ENCODE peak calls at places on chromosomes 6 and 20, in eight cellular contexts. W, D, Y, I, H, G, B and L are unnamed samples. For H3K4me1, the result is how much of the 10 kb centered on the place peaks cover.

GRCh38 chr20:36543187-36544133 is 2.1 kb downstream of the MYL9 start:
- DNase-seq in W (peak), D (peak), Y (no peak), I (no peak), H (peak), G (no peak), B (no peak), L (no peak)

GRCh38 chr6:101294676-101295075 is 98.8 kb upstream of the GRIK2 start:
- DNase-seq in W (no peak), D (no peak), Y (no peak), I (no peak), H (no peak), G (no peak), B (no peak), L (no peak)

GRCh38 chr6:166553563-166554271 is 32.8 kb downstream of the RAMACL start:
- DNase-seq in W (no peak), D (peak), Y (no peak), I (no peak), H (no peak), G (no peak), B (no peak), L (no peak)

GRCh38 chr20:13486694-13487093 is 152.0 kb downstream of the TASP1 start:
- DNase-seq in W (no peak), D (no peak), Y (no peak), I (no peak), H (no peak), G (no peak), B (no peak), L (no peak)

GRCh38 chr20:15297059-15297875 is 959.9 kb upstream of the FLRT3 start:
- DNase-seq in W (no peak), D (no peak), Y (peak), I (peak), H (no peak), G (no peak), B (no peak), L (no peak)

GRCh38 chr6:135182993-135183531 is 2.0 kb downstream of the MYB start:
- DNase-seq in W (peak), D (no peak), Y (peak), I (peak), H (no peak), G (no peak), B (peak), L (no peak)

GRCh38 chr6:118283759-118284158 is 264.3 kb upstream of the PLN start:
- DNase-seq in W (peak), D (peak), Y (peak), I (peak), H (no peak), G (peak), B (peak), L (no peak)

GRCh38 chr6:23181301-23182110 is 612.1 kb downstream of the HDGFL1 start:
- DNase-seq in W (no peak), D (no peak), Y (no peak), I (no peak), H (no peak), G (no peak), B (no peak), L (no peak)

GRCh38 chr6:40477246-40478126 is 109.7 kb downstream of the LRFN2 start:
- DNase-seq in W (peak), D (no peak), Y (no peak), I (no peak), H (no peak), G (no peak), B (peak), L (no peak)

GRCh38 chr6:6497541-6497940 is 91.0 kb upstream of the LY86 start:
- DNase-seq in W (no peak), D (no peak), Y (no peak), I (no peak), H (no peak), G (no peak), B (no peak), L (no peak)

GRCh38 chr20:62799459-62799858 is 3.2 kb downstream of the MRGBP start:
- DNase-seq in W (no peak), D (no peak), Y (no peak), I (no peak), H (no peak), G (no peak), B (no peak), L (no peak)
- H3K4me1 ChIP-seq in W (under half), D (under half), Y (half or more), I (under half), H (under half), G (under half), B (under half), L (under half)

GRCh38 chr20:47586648-47587306 is 85.1 kb downstream of the NCOA3 start:
- DNase-seq in W (no peak), D (no peak), Y (no peak), I (no peak), H (no peak), G (no peak), B (peak), L (no peak)
- H3K27ac ChIP-seq in W (no peak), D (no peak), Y (no peak), I (no peak), H (no peak), G (no peak), B (peak), L (no peak)

GRCh38 chr6:149974825-149975224 is 11.1 kb downstream of the ULBP1 start:
- DNase-seq in W (no peak), D (no peak), Y (no peak), I (no peak), H (no peak), G (no peak), B (peak), L (no peak)

GRCh38 chr6:149979293-149979692 is 15.6 kb downstream of the ULBP1 start:
- DNase-seq in W (no peak), D (no peak), Y (no peak), I (no peak), H (no peak), G (no peak), B (no peak), L (no peak)

GRCh38 chr6:149975400-149975799 is 11.7 kb downstream of the ULBP1 start:
- DNase-seq in W (no peak), D (no peak), Y (no peak), I (no peak), H (no peak), G (no peak), B (no peak), L (no peak)

GRCh38 chr6:149983145-149983544 is 19.4 kb downstream of the ULBP1 start:
- DNase-seq in W (no peak), D (peak), Y (no peak), I (no peak), H (no peak), G (no peak), B (no peak), L (no peak)

DNA sequence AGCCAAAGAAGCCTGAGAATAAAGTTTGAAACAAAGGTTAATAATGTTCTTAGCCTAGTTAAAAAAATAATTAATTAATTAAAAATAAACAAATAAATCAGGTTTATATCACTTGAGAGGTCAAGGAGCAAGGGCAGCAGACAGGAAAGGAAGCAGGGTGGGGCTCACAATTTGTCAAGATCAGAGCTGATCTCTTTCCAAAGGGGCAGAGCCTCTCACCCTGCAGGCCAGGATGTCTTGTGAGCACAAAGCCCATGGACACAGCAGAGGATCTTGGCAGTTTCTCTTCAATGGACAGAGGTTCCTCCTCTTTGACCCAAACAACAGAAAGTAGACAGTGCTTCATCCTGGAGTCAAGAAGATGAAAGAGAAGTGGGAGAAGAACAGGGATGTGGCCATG is 14.9 kb downstream of the ULBP1 start:
- DNase-seq in W (no peak), D (no peak), Y (no peak), I (no peak), H (no peak), G (no peak), B (no peak), L (no peak)
- TF ChIP-seq POLR2AphosphoS5 in W (no peak), D (no peak), Y (no peak), I (no peak), H (no peak), G (no peak), B (no peak), L (no peak)

GRCh38 chr6:44390158-44390683 is 2.7 kb downstream of the CDC5L start:
- DNase-seq in W (no peak), D (no peak), Y (no peak), I (no peak), H (no peak), G (no peak), B (no peak), L (no peak)
- H3K4me1 ChIP-seq in W (under half), D (under half), Y (under half), I (under half), H (under half), G (under half), B (under half), L (under half)

GRCh38 chr6:129748212-129748900 is 38.4 kb upstream of the ARHGAP18 start:
- DNase-seq in W (peak), D (no peak), Y (peak), I (peak), H (no peak), G (peak), B (peak), L (no peak)
- H3K27ac ChIP-seq in W (peak), D (peak), Y (no peak), I (peak), H (peak), G (no peak), B (no peak), L (peak)

DNA sequence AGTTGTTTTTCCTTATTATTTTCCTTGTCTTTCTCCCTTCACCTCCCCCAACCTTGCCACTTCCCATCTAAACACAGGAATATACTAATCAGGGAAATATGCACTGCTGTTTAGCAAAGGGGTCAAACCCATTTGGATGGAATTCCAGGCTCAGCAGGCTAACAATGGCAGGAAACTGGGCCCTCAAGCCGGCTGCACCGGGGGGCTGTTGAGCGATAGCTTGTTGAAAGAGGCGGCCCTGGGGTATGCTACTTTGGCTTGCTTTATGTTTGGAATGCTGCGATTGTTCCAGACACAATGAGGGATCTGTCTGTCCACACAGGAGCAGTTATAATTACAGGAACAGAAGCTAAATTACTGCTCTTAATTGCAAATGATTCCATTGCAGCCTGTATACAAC is 112.7 kb downstream of the TMEM170B start:
- DNase-seq in W (no peak), D (no peak), Y (no peak), I (no peak), H (no peak), G (no peak), B (peak), L (no peak)
- TF ChIP-seq POLR2AphosphoS5 in W (peak), D (peak), Y (peak), I (no peak), H (no peak), G (no peak), B (no peak), L (no peak)

GRCh38 chr6:35170891-35171290 is 29.8 kb upstream of the TCP11 start:
- DNase-seq in W (no peak), D (no peak), Y (no peak), I (no peak), H (peak), G (no peak), B (no peak), L (no peak)
- H3K4me1 ChIP-seq in W (under half), D (under half), Y (under half), I (under half), H (under half), G (under half), B (under half), L (under half)

GRCh38 chr20:62605236-62605948 is 36.9 kb upstream of the SLCO4A1 start:
- DNase-seq in W (no peak), D (no peak), Y (no peak), I (no peak), H (no peak), G (no peak), B (no peak), L (no peak)

GRCh38 chr20:62608218-62608565 is 34.1 kb upstream of the SLCO4A1 start:
- DNase-seq in W (no peak), D (no peak), Y (no peak), I (no peak), H (no peak), G (no peak), B (no peak), L (no peak)

GRCh38 chr20:62605996-62606395 is 36.3 kb upstream of the SLCO4A1 start:
- DNase-seq in W (no peak), D (no peak), Y (peak), I (no peak), H (no peak), G (no peak), B (no peak), L (no peak)

GRCh38 chr20:62607366-62608217 is 34.7 kb upstream of the SLCO4A1 start:
- DNase-seq in W (no peak), D (no peak), Y (no peak), I (no peak), H (no peak), G (no peak), B (no peak), L (no peak)

GRCh38 chr20:62606551-62607201 is 35.6 kb upstream of the SLCO4A1 start:
- DNase-seq in W (peak), D (no peak), Y (peak), I (no peak), H (no peak), G (no peak), B (peak), L (no peak)
- H3K27ac ChIP-seq in W (no peak), D (no peak), Y (peak), I (no peak), H (no peak), G (no peak), B (peak), L (peak)

GRCh38 chr6:31837612-31838553 is 10.3 kb downstream of the HSPA1B start:
- DNase-seq in W (no peak), D (no peak), Y (no peak), I (no peak), H (no peak), G (no peak), B (no peak), L (no peak)
- TF ChIP-seq POLR2AphosphoS5 in W (no peak), D (no peak), Y (no peak), I (no peak), H (no peak), G (no peak), B (peak), L (no peak)

GRCh38 chr6:125356888-125357287 is 55.1 kb upstream of the HDDC2 start:
- DNase-seq in W (peak), D (no peak), Y (no peak), I (no peak), H (no peak), G (no peak), B (peak), L (no peak)

GRCh38 chr6:125358898-125359297 is 57.1 kb upstream of the HDDC2 start:
- DNase-seq in W (no peak), D (no peak), Y (no peak), I (no peak), H (no peak), G (no peak), B (no peak), L (no peak)

GRCh38 chr6:125357515-125358256 is 55.9 kb upstream of the HDDC2 start:
- DNase-seq in W (peak), D (no peak), Y (no peak), I (no peak), H (no peak), G (no peak), B (no peak), L (no peak)

GRCh38 chr6:125354649-125355048 is 52.9 kb upstream of the HDDC2 start:
- DNase-seq in W (no peak), D (no peak), Y (no peak), I (no peak), H (no peak), G (no peak), B (no peak), L (no peak)
- H3K4me1 ChIP-seq in W (under half), D (under half), Y (under half), I (under half), H (under half), G (under half), B (under half), L (under half)